ENCODE peak calls at places on chromosomes 7 and 10, in six cellular contexts. One of them, this sample, is unnamed.

GRCh38 chr10:119742988-119743646 is 17.3 kb downstream of the INPP5F start:
- DNase-seq in foreskin fibroblast: no peak
- DNase-seq in AG09309: no peak
- DNase-seq in activated T-helper 1 cell treated with Interleukin-2 at 50 U/mL for 16 hours: no peak
- DNase-seq in iris pigment epithelial cell: peak
- DNase-seq in SJSA1: no peak
- DNase-seq in this sample: no peak

GRCh38 chr10:109894516-109894915 is 28.8 kb downstream of the XPNPEP1 start:
- DNase-seq in foreskin fibroblast: peak
- DNase-seq in AG09309: peak
- DNase-seq in activated T-helper 1 cell treated with Interleukin-2 at 50 U/mL for 16 hours: no peak
- DNase-seq in iris pigment epithelial cell: peak
- DNase-seq in SJSA1: no peak
- DNase-seq in this sample: peak

GRCh38 chr7:129066290-129067131 is 11.6 kb upstream of the TNPO3 start:
- DNase-seq in foreskin fibroblast: peak
- DNase-seq in AG09309: peak
- DNase-seq in activated T-helper 1 cell treated with Interleukin-2 at 50 U/mL for 16 hours: no peak
- DNase-seq in iris pigment epithelial cell: peak
- DNase-seq in SJSA1: peak
- DNase-seq in this sample: no peak

GRCh38 chr7:19772858-19773337 is 519 bp downstream of the TMEM196 start:
- DNase-seq in foreskin fibroblast: peak
- DNase-seq in AG09309: no peak
- DNase-seq in activated T-helper 1 cell treated with Interleukin-2 at 50 U/mL for 16 hours: no peak
- DNase-seq in iris pigment epithelial cell: peak
- DNase-seq in SJSA1: peak
- DNase-seq in this sample: no peak

GRCh38 chr10:53716156-53716555 is 943.6 kb upstream of the MBL2 start:
- DNase-seq in foreskin fibroblast: no peak
- DNase-seq in AG09309: no peak
- DNase-seq in activated T-helper 1 cell treated with Interleukin-2 at 50 U/mL for 16 hours: no peak
- DNase-seq in iris pigment epithelial cell: no peak
- DNase-seq in SJSA1: no peak
- DNase-seq in this sample: no peak

GRCh38 chr10:57624066-57624465 is 643.6 kb downstream of the IPMK start:
- DNase-seq in foreskin fibroblast: no peak
- DNase-seq in AG09309: no peak
- DNase-seq in activated T-helper 1 cell treated with Interleukin-2 at 50 U/mL for 16 hours: no peak
- DNase-seq in iris pigment epithelial cell: peak
- DNase-seq in SJSA1: no peak
- DNase-seq in this sample: no peak

GRCh38 chr10:71620642-71621041 is 98.9 kb downstream of the C10orf105 start:
- DNase-seq in foreskin fibroblast: no peak
- DNase-seq in AG09309: no peak
- DNase-seq in activated T-helper 1 cell treated with Interleukin-2 at 50 U/mL for 16 hours: no peak
- DNase-seq in iris pigment epithelial cell: no peak
- DNase-seq in SJSA1: no peak
- DNase-seq in this sample: no peak

GRCh38 chr7:76262683-76263402 is 39.6 kb upstream of the HSPB1 start:
- DNase-seq in foreskin fibroblast: peak
- DNase-seq in AG09309: peak
- DNase-seq in activated T-helper 1 cell treated with Interleukin-2 at 50 U/mL for 16 hours: no peak
- DNase-seq in iris pigment epithelial cell: peak
- DNase-seq in SJSA1: peak
- DNase-seq in this sample: no peak

GRCh38 chr10:110978204-110978603 is 58.8 kb downstream of the SHOC2 start:
- DNase-seq in foreskin fibroblast: no peak
- DNase-seq in AG09309: no peak
- DNase-seq in activated T-helper 1 cell treated with Interleukin-2 at 50 U/mL for 16 hours: no peak
- DNase-seq in iris pigment epithelial cell: peak
- DNase-seq in SJSA1: peak
- DNase-seq in this sample: no peak

GRCh38 chr10:106508920-106509319 is 655.6 kb downstream of the SORCS1 start:
- DNase-seq in foreskin fibroblast: no peak
- DNase-seq in AG09309: no peak
- DNase-seq in activated T-helper 1 cell treated with Interleukin-2 at 50 U/mL for 16 hours: no peak
- DNase-seq in iris pigment epithelial cell: peak
- DNase-seq in SJSA1: no peak
- DNase-seq in this sample: no peak